ENCODE peak calls at places on chromosomes 5 and 9, in four cellular contexts. I is uterus; C is effector memory CD4-positive, alpha-beta T cell; O is cardiac muscle cell. A is an unnamed sample.

GRCh38 chr5:132087661-132088060 is 14.1 kb downstream of the CSF2 start:
- DNase-seq in C (no peak), O (no peak), I (no peak), A (no peak)

GRCh38 chr9:4097991-4098390 is 201.9 kb downstream of the GLIS3 start:
- DNase-seq in O (no peak), I (no peak), C (no peak), A (no peak)

GRCh38 chr5:103249068-103249467 is 9.5 kb upstream of the MACIR start:
- DNase-seq in I (no peak), C (no peak), O (no peak), A (no peak)

GRCh38 chr5:92390657-92391056 is 1007.5 kb upstream of the ARRDC3 start:
- DNase-seq in I (no peak), O (no peak), C (no peak), A (no peak)

GRCh38 chr9:86350006-86350755 is 4.0 kb downstream of the TUT7 start:
- DNase-seq in O (no peak), C (no peak), I (no peak), A (no peak)

GRCh38 chr9:93900436-93900819 is 54.7 kb downstream of the BARX1 start:
- DNase-seq in I (no peak), C (no peak), O (no peak), A (no peak)

GRCh38 chr9:69951411-69951810 is 92.2 kb upstream of the MAMDC2 start:
- DNase-seq in O (no peak), I (no peak), C (no peak), A (no peak)

GRCh38 chr9:71048271-71048670 is 73.2 kb downstream of the TRPM3 start:
- DNase-seq in O (peak; percentile 12), I (no peak), C (no peak), A (no peak)

GRCh38 chr9:72872718-72873117 is 80.1 kb downstream of the ALDH1A1 start:
- DNase-seq in I (no peak), O (no peak), C (no peak), A (no peak)

GRCh38 chr5:61450170-61450815 is 118.2 kb downstream of the ZSWIM6 start:
- DNase-seq in C (no peak), O (no peak), I (no peak), A (no peak)

GRCh38 chr9:99389087-99390033 is 167.3 kb downstream of the SEC61B start:
- DNase-seq in I (no peak), O (no peak), C (no peak), A (no peak)

GRCh38 chr9:14515564-14516198 is 177.6 kb downstream of the ZDHHC21 start:
- DNase-seq in C (no peak), O (no peak), I (no peak), A (no peak)

GRCh38 chr9:136077491-136077890 is 17.6 kb downstream of the NACC2 start:
- DNase-seq in O (no peak), C (no peak), I (no peak), A (no peak)

GRCh38 chr9:1604942-1605560 is 410.1 kb upstream of the SMARCA2 start:
- DNase-seq in C (no peak), I (no peak), O (peak; percentile 39), A (no peak)

GRCh38 chr9:109468927-109469326 is 29.2 kb downstream of the PTPN3 start:
- DNase-seq in O (no peak), I (no peak), C (no peak), A (no peak)

GRCh38 chr9:115590016-115590415 is 472.1 kb upstream of the TNC start:
- DNase-seq in I (peak; percentile 31), C (no peak), O (no peak), A (no peak)

GRCh38 chr5:107516452-107517184 is 154.1 kb downstream of the EFNA5 start:
- DNase-seq in O (no peak), C (no peak), I (no peak), A (no peak)

GRCh38 chr5:142304013-142304701 is 20.7 kb downstream of the SPRY4 start:
- DNase-seq in I (no peak), C (no peak), O (no peak), A (no peak)

GRCh38 chr5:160685695-160686094 is 166.3 kb downstream of the ATP10B start:
- DNase-seq in C (no peak), O (peak; percentile 36), I (no peak), A (no peak)

GRCh38 chr5:26761040-26761439 is 277.3 kb downstream of the CDH9 start:
- DNase-seq in O (peak; percentile 13), I (no peak), C (no peak), A (no peak)

GRCh38 chr9:71755869-71756268 is 12.4 kb downstream of the CEMIP2 start:
- DNase-seq in I (no peak), C (no peak), O (no peak), A (no peak)

GRCh38 chr9:127194881-127195713 is 69.5 kb upstream of the GARNL3 start:
- DNase-seq in I (no peak), O (no peak), C (no peak), A (no peak)

GRCh38 chr5:22372376-22372775 is 480.8 kb downstream of the CDH12 start:
- DNase-seq in I (no peak), C (no peak), O (no peak), A (no peak)

GRCh38 chr9:28177142-28177541 is 603.9 kb upstream of the C9orf72 start:
- DNase-seq in I (no peak), O (no peak), C (no peak), A (no peak)

GRCh38 chr9:131585375-131585774 is 40.1 kb downstream of the PRRT1B start:
- DNase-seq in C (peak; percentile 27), I (peak; percentile 14), O (no peak), A (peak; percentile 13)

GRCh38 chr5:112931473-112931872 is 9.4 kb upstream of the REEP5 start:
- DNase-seq in O (peak; percentile 19), C (no peak), I (no peak), A (no peak)

GRCh38 chr9:118023649-118024048 is 319.4 kb downstream of the TLR4 start:
- DNase-seq in O (no peak), C (no peak), I (no peak), A (no peak)

GRCh38 chr5:119275873-119276214 is 80.0 kb upstream of the TNFAIP8 start:
- DNase-seq in O (no peak), I (no peak), C (no peak), A (no peak)

GRCh38 chr9:97502222-97502983 is 937 bp downstream of the TMOD1 start:
- DNase-seq in C (no peak), O (peak; percentile 53), I (peak; percentile 51), A (no peak)

GRCh38 chr5:67515020-67515689 is 318.6 kb upstream of the CD180 start:
- DNase-seq in I (no peak), O (no peak), C (no peak), A (no peak)

DNA sequence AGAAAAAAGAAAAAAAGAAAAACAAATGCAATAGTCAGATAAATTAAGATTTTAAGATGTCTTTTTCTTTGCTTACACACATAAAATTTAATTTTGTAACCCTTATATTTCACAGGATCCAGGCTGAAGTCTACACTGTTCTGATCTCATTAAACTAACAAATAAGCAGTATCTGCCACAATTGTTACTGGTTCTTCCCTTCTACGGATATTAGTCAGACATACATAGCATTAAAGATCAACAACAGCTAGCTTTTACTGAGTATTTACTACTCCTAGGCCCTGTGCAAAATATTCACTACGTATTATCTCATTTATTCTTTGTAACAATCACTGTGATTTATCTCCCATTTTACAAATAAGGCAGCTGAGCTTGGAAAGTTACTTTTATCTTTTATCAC is 34.9 kb downstream of the GNAQ start:
- DNase-seq in O (no peak), I (no peak), C (no peak), A (no peak)
- H3K27ac ChIP-seq in O (no peak overlapping the region), I (no peak overlapping the region), C (no peak overlapping the region), A (no peak overlapping the region)

GRCh38 chr9:122138560-122139268 is 20.9 kb downstream of the NDUFA8 start:
- DNase-seq in I (no peak), C (no peak), O (no peak), A (no peak)

GRCh38 chr9:122141671-122142070 is 17.9 kb downstream of the NDUFA8 start:
- DNase-seq in C (no peak), O (no peak), I (no peak), A (no peak)

GRCh38 chr9:122143296-122143695 is 16.3 kb downstream of the NDUFA8 start:
- DNase-seq in I (no peak), C (no peak), O (no peak), A (no peak)

GRCh38 chr9:122144006-122144405 is 15.6 kb downstream of the NDUFA8 start:
- DNase-seq in C (no peak), O (no peak), I (no peak), A (no peak)

DNA sequence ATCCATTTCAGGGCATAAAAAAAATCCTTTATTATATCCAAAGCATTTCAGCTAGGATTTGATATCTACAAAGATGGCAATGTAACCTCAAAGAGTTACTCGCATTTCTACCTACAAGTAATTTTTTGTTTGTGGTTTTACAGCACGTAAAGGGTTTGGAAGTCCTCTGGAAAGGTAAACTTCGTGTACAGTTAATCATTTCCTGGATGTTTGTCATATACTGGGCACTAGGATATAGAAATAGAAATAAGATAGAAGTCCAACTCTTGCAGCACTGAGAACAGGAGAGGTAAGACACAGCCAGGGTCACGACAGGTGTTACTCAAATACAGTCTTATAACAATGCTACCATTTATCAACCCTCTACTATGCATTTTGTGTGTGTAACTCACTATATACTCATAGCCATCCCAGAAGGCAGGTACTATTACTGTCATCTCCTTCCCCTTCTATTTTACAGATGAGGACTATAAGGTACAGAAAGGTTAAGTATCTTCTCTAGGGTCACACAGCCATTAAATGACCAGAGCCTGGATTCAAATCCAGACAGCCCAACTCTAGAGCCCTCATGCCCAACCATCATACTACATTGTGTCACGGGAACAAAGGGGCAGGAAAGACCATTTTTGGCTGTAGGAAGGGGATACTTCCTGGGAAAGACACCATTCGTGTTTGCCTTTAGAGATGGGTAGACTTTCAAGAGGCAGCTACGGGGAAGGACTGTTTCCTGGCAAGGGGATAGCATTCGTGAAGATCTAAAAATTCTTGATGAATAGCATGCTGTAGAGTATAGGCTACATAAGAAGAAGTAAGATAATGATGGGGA is 19.0 kb downstream of the NDUFA8 start:
- DNase-seq in C (no peak), I (no peak), O (no peak), A (no peak)
- H3K27ac ChIP-seq in C (no peak overlapping the region), I (peak overlapping the region; percentile 14), O (no peak overlapping the region), A (no peak overlapping the region)

GRCh38 chr9:133971121-133971951 is 20.8 kb downstream of the VAV2 start:
- DNase-seq in C (no peak), O (no peak), I (no peak), A (no peak)

GRCh38 chr9:133970581-133970900 is 21.6 kb downstream of the VAV2 start:
- DNase-seq in I (no peak), C (no peak), O (no peak), A (no peak)

GRCh38 chr9:133973111-133973790 is 18.9 kb downstream of the VAV2 start:
- DNase-seq in I (no peak), O (no peak), C (no peak), A (no peak)

GRCh38 chr9:133973791-133974630 is 18.1 kb downstream of the VAV2 start:
- DNase-seq in C (no peak), I (no peak), O (no peak), A (no peak)

GRCh38 chr9:133972041-133972970 is 19.8 kb downstream of the VAV2 start:
- DNase-seq in O (no peak), I (no peak), C (no peak), A (no peak)
- H3K27ac ChIP-seq in O (no peak overlapping the region), I (no peak overlapping the region), C (no peak overlapping the region), A (no peak overlapping the region)

DNA sequence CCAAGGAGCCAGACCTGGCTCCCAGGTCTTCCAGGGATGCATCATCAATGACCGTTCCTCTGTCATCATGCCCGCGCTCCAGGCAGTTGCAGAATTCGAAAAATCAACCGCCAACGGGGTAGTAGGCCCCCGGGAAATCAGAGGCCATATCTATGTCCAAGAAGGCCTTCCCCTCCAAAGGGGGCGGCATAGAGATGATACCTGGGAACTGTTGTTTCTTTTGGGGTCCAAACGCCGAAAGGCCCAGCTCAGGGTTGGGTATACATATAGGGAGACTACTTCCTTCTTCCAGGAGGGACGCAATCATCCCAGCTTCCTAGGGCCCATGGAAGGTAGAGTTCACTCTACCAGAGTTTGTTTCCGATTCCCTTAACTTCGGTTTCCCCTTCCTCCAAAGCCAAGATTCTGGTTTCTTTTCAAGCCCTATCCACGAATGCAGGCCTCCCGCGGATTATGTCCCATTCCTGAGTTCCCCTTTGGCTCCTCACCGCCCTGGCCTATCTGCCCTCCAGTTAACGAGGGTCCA is 754 bp downstream of the DCAF12 start:
- DNase-seq in C (no peak), O (peak; percentile 15), I (no peak), A (no peak)
- H3K27ac ChIP-seq in C (peak overlapping the region; percentile 91), O (peak overlapping the region; percentile 91), I (peak overlapping the region; percentile 92), A (peak overlapping the region; percentile 93)